ENCODE peak calls at places on chromosomes 16 and 17, in five cellular contexts. T is H9, P is AG04450, E is heart right ventricle, R is DND-41. B is an unnamed sample.
A peak's percentile ranks its signal among the peaks of the same experiment; 100 is the strongest.

GRCh38 chr16:69917739-69918138 is 33.4 kb upstream of the CLEC18A start:
- DNase-seq in T (peak; percentile 80), P (peak; percentile 86), E (peak; percentile 35), R (no peak), B (no peak)

GRCh38 chr17:72118588-72119279 is 2.1 kb upstream of the SOX9 start:
- DNase-seq in T (peak; percentile 84), P (peak; percentile 77), E (peak; percentile 78), R (peak; percentile 49), B (peak; percentile 84)

GRCh38 chr16:80883159-80883642 is 78.8 kb upstream of the CDYL2 start:
- DNase-seq in T (no peak), P (no peak), E (no peak), R (no peak), B (no peak)

GRCh38 chr17:2693561-2694380 is 17.8 kb downstream of the CLUH start:
- DNase-seq in T (no peak), P (no peak), E (no peak), R (no peak), B (no peak)

GRCh38 chr17:77425791-77426641 is 285.2 kb downstream of the SEC14L1 start:
- DNase-seq in T (peak; percentile 82), P (peak; percentile 67), E (no peak), R (no peak), B (peak; percentile 71)

GRCh38 chr17:61694095-61694494 is 103.1 kb upstream of the NACA2 start:
- DNase-seq in T (no peak), P (no peak), E (no peak), R (no peak), B (no peak)

GRCh38 chr16:85176541-85177447 is 64.5 kb upstream of the CIBAR2 start:
- DNase-seq in T (no peak), P (no peak), E (no peak), R (no peak), B (no peak)

GRCh38 chr16:74758801-74759200 is 15.8 kb downstream of the FA2H start:
- DNase-seq in T (no peak), P (no peak), E (no peak), R (no peak), B (no peak)

GRCh38 chr17:59829217-59830006 is 63.3 kb downstream of the TUBD1 start:
- DNase-seq in T (no peak), P (peak; percentile 77), E (peak; percentile 54), R (peak; percentile 52), B (peak; percentile 68)

GRCh38 chr17:67390646-67391480 is 13.8 kb downstream of the PITPNC1 start:
- DNase-seq in T (no peak), P (peak; percentile 65), E (peak; percentile 60), R (peak; percentile 30), B (peak; percentile 70)

GRCh38 chr16:51592013-51592501 is 441.0 kb upstream of the SALL1 start:
- DNase-seq in T (no peak), P (no peak), E (no peak), R (no peak), B (no peak)

GRCh38 chr17:73976676-73977521 is 226.6 kb upstream of the RPL38 start:
- DNase-seq in T (no peak), P (no peak), E (peak; percentile 25), R (no peak), B (no peak)

GRCh38 chr17:5237541-5238016 is 2.9 kb upstream of the SCIMP start:
- DNase-seq in T (peak; percentile 90), P (no peak), E (peak; percentile 30), R (peak; percentile 42), B (peak; percentile 57)

GRCh38 chr16:77840093-77840492 is 51.7 kb downstream of the VAT1L start:
- DNase-seq in T (no peak), P (no peak), E (no peak), R (no peak), B (no peak)

GRCh38 chr17:1047886-1048470 is 51.0 kb downstream of the TIMM22 start:
- DNase-seq in T (no peak), P (no peak), E (no peak), R (no peak), B (no peak)

GRCh38 chr17:1049446-1050225 is 52.7 kb downstream of the TIMM22 start:
- DNase-seq in T (no peak), P (no peak), E (no peak), R (no peak), B (no peak)

GRCh38 chr17:1045456-1045855 is 48.5 kb downstream of the TIMM22 start:
- DNase-seq in T (no peak), P (no peak), E (no peak), R (no peak), B (no peak)

GRCh38 chr17:1050246-1050995 is 53.5 kb downstream of the TIMM22 start:
- DNase-seq in T (no peak), P (no peak), E (no peak), R (no peak), B (no peak)

DNA sequence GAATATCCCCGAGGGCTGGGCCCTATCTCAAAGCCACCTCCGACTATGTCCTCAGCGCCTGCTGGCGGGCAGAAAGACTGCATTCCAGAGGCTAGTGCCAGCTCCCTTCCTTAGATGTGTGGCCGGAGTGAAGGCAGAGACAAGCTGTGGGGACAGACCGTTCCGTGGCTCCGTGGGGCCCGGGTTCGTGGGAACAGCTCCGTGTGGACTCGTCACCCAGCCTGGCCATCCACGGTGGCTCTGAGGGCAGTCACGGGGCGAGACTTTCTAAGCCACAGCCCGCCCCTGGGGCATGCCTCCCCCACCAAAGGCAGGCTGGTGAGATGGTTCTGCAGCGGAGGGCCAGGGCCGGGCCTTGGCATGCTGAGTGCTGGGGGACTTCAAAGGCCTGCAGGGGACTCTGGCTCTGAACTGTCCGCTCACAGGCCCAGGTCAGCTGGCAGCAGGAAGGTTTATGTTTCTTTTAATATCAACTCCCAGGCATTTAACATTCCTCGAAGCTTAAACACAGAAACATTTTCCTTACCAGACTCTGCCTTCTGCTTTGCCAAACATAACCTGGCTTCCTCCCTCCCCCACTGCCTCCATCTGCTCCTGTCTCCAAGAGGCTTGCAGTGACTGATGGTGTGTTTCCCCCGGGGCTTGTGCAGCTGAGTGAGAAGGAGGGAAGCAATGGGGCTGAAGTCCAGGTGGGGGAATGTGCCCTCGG is 50.4 kb downstream of the TIMM22 start:
- DNase-seq in T (no peak), P (peak; percentile 78), E (peak; percentile 72), R (no peak), B (no peak)
- TF ChIP-seq CTCF in T (no peak), P (no peak), E (no peak), R (no peak), B (no peak)

GRCh38 chr16:22186517-22186916 is 19.6 kb upstream of the EEF2K start:
- DNase-seq in T (peak; percentile 77), P (no peak), E (no peak), R (no peak), B (no peak)
- TF ChIP-seq CTCF in T (peak; percentile 79), P (peak; percentile 12), E (no peak), R (peak; percentile 42), B (no peak)

DNA sequence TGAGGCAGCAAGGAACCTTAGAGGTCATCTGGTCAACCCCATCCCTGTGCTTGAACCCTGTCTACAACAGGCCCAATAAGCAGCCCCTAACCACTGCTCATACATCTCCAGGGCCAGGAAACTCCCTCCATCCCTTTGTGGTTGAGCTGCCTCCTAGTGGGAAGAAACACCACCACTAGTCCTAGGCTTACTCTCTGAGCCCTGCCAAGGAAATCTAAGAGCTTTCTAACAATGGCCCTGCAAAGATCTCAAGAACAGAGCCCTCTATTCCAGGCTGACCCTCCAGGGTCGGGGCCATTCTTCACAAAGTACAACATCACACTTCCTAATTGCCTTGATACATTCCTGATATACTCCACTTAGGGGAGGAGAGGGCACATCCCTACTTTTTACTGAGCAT is 5.8 kb downstream of the ACLY start:
- DNase-seq in T (no peak), P (no peak), E (no peak), R (no peak), B (no peak)
- TF ChIP-seq CTCF in T (no peak), P (peak; percentile 29), E (no peak), R (no peak), B (no peak)

GRCh38 chr17:44687752-44688151 is 1.8 kb downstream of the CCDC43 start:
- DNase-seq in T (no peak), P (no peak), E (no peak), R (no peak), B (no peak)

GRCh38 chr17:44688675-44689491 is 693 bp downstream of the CCDC43 start:
- DNase-seq in T (no peak), P (no peak), E (no peak), R (no peak), B (no peak)

GRCh38 chr17:44688200-44688599 is 1.4 kb downstream of the CCDC43 start:
- DNase-seq in T (no peak), P (no peak), E (no peak), R (no peak), B (no peak)

GRCh38 chr17:44693609-44694008 is 4.0 kb upstream of the CCDC43 start:
- DNase-seq in T (no peak), P (no peak), E (no peak), R (no peak), B (no peak)

DNA sequence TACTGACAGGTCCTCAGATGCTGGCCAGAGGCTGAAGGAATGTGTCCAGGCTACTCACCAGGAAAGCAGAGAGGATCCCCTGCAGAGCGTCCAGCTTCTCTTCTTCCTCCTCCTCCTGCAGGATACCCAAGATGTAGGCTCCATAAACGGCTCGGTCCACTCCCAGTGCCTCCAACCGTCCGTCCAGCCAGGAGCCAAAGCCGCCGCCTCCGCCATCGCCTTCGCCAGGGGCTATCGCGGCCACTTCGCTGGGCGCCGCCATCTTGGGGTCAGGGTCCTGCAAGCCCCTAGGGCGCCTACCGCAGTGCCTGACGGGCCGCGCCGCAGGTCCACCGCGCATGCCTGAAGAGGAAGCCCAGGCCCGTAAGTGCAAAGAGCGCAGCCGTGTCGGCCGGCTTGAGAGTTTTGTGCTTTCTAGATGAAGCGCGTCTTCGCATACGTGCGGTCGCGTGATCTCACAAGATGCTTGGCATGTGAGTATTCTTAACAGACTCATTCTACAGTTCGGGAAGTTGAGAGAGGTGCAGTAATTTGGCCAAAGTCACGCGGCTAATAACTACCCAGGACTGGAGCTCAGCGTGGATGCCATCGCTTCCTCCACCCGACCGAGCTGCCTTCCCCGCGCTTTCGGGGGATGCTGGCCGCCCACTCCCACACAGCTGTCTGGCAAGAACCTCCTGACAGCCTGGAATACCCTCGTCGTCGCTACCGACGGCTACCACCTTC is at the start of gene CCDC43:
- DNase-seq in T (peak; percentile 97), P (peak; percentile 92), E (peak; percentile 87), R (peak; percentile 92), B (peak; percentile 98)
- TF ChIP-seq CTCF in T (no peak), P (no peak), E (no peak), R (no peak), B (no peak)

GRCh38 chr17:69066482-69066881 is 5.8 kb upstream of the ABCA9 start:
- DNase-seq in T (no peak), P (no peak), E (no peak), R (peak; percentile 20), B (no peak)

GRCh38 chr17:69064476-69064875 is 3.7 kb upstream of the ABCA9 start:
- DNase-seq in T (no peak), P (no peak), E (no peak), R (no peak), B (no peak)

GRCh38 chr17:69062860-69063621 is 2.3 kb upstream of the ABCA9 start:
- DNase-seq in T (no peak), P (no peak), E (no peak), R (no peak), B (no peak)

GRCh38 chr17:69067274-69068047 is 6.7 kb upstream of the ABCA9 start:
- DNase-seq in T (peak; percentile 61), P (no peak), E (no peak), R (no peak), B (no peak)

GRCh38 chr17:69065113-69065512 is 4.4 kb upstream of the ABCA9 start:
- DNase-seq in T (no peak), P (no peak), E (no peak), R (no peak), B (no peak)
- TF ChIP-seq CTCF in T (no peak), P (no peak), E (no peak), R (no peak), B (no peak)

B was measured in Calu3.